ENCODE peak calls at places on chromosome 11, in ten cellular contexts. X is NCI-H1417; W is stimulated activated CD8-positive, alpha-beta memory T cell treated with anti-CD3 and anti-CD28 coated beads, Interleukin-15, amount 100 ng/mL, for 4 hours; P is anterior cingulate cortex; R is upper lobe of right lung; A is H4; E is GM23338; J is tibial nerve; T is heart left ventricle; L is CD8-positive, alpha-beta memory T cell. Q is an unnamed sample.

GRCh38 chr11:100791873-100792272 is 104.8 kb downstream of the ARHGAP42 start:
- DNase-seq in A (no peak), L (no peak), J (no peak), T (no peak), R (no peak), E (peak; percentile 57), P (no peak), W (no peak), X (peak; percentile 43), Q (no peak)

GRCh38 chr11:131694526-131695424 is 324.4 kb downstream of the NTM start:
- DNase-seq in X (peak; percentile 93), P (no peak), A (peak; percentile 77), T (peak; percentile 80), J (peak; percentile 67), W (no peak), E (peak; percentile 91), L (peak; percentile 27), R (peak; percentile 90), Q (peak; percentile 86)

GRCh38 chr11:16604784-16605439 is 133.5 kb upstream of the C11orf58 start:
- DNase-seq in X (peak; percentile 78), J (peak; percentile 30), P (no peak), R (peak; percentile 82), L (no peak), A (no peak), E (peak; percentile 53), W (no peak), T (peak; percentile 38), Q (peak; percentile 61)

GRCh38 chr11:12727556-12728070 is 53.4 kb downstream of the TEAD1 start:
- DNase-seq in T (no peak), W (no peak), A (no peak), R (no peak), P (no peak), L (no peak), J (no peak), X (no peak), E (no peak), Q (no peak)

GRCh38 chr11:88709567-88709966 is 356.2 kb downstream of the GRM5 start:
- DNase-seq in P (no peak), A (peak; percentile 3), J (no peak), R (no peak), W (no peak), E (peak; percentile 11), L (no peak), X (peak; percentile 90), T (no peak), Q (no peak)

GRCh38 chr11:36453678-36454077 is 56.4 kb downstream of the TRAF6 start:
- DNase-seq in L (no peak), W (no peak), P (no peak), R (no peak), A (peak; percentile 52), J (no peak), T (no peak), E (no peak), X (no peak), Q (no peak)

GRCh38 chr11:85682330-85683305 is 3.4 kb downstream of the CCDC89 start:
- DNase-seq in W (peak; percentile 34), P (no peak), E (no peak), J (peak; percentile 25), X (no peak), L (peak; percentile 42), R (peak; percentile 87), T (peak; percentile 69), A (no peak), Q (peak; percentile 70)

GRCh38 chr11:100208207-100208606 is 478.9 kb upstream of the ARHGAP42 start:
- DNase-seq in T (no peak), R (no peak), W (no peak), J (no peak), X (no peak), L (no peak), P (no peak), E (no peak), A (no peak), Q (no peak)

GRCh38 chr11:73157141-73158010 is 15.3 kb upstream of the FCHSD2 start:
- DNase-seq in A (no peak), W (no peak), T (peak; percentile 78), E (no peak), R (peak; percentile 68), J (no peak), P (no peak), X (no peak), L (no peak), Q (no peak)

GRCh38 chr11:120108785-120109168 is 29.1 kb downstream of the TRIM29 start:
- DNase-seq in W (no peak), A (no peak), X (no peak), E (no peak), R (no peak), L (no peak), P (no peak), T (no peak), J (no peak), Q (no peak)

GRCh38 chr11:11218287-11218986 is 134.6 kb downstream of the CSNK2A3 start:
- DNase-seq in E (no peak), T (peak; percentile 41), L (no peak), R (no peak), W (no peak), P (no peak), A (no peak), X (peak; percentile 53), J (no peak), Q (peak; percentile 35)

GRCh38 chr11:33160147-33160546 is 1.1 kb downstream of the CSTF3 start:
- DNase-seq in J (no peak), X (peak; percentile 57), R (no peak), L (no peak), E (peak; percentile 54), T (no peak), P (no peak), A (peak; percentile 50), W (no peak), Q (no peak)

GRCh38 chr11:128828350-128828749 is 38.7 kb downstream of the KCNJ1 start:
- DNase-seq in P (no peak), T (no peak), J (no peak), A (no peak), W (no peak), R (no peak), E (no peak), L (no peak), X (no peak), Q (no peak)